ENCODE peak calls at places on chromosomes 2 and 18, in nine cellular contexts. E, L, O, G, R, V, I, W and H are unnamed samples. For H3K4me1, the result is how much of the 10 kb centered on the place peaks cover.

GRCh38 chr18:37422116-37422515 is 143.5 kb downstream of the CELF4 start:
- DNase-seq in I (no peak), E (no peak), G (no peak), V (no peak), O (no peak), R (no peak), W (no peak), L (no peak), H (no peak)

GRCh38 chr18:8283901-8284585 is 325.2 kb upstream of the RAB12 start:
- DNase-seq in G (no peak), E (peak), O (no peak), L (peak), W (peak), V (no peak), I (no peak), R (no peak), H (no peak)

GRCh38 chr2:160432633-160433032 is 61.0 kb downstream of the RBMS1 start:
- DNase-seq in W (peak), R (no peak), E (peak), L (no peak), O (peak), G (peak), I (no peak), V (no peak), H (no peak)

GRCh38 chr2:235146871-235147565 is 195.2 kb downstream of the SH3BP4 start:
- DNase-seq in E (no peak), W (no peak), I (no peak), O (no peak), R (no peak), G (no peak), L (no peak), V (no peak), H (no peak)

GRCh38 chr2:73892631-73893329 is at the start of gene ACTG2:
- DNase-seq in I (peak), R (no peak), G (no peak), V (no peak), W (peak), O (no peak), E (peak), L (no peak), H (no peak)

GRCh38 chr2:8254791-8255447 is 426.9 kb upstream of the ID2 start:
- DNase-seq in L (no peak), G (no peak), I (no peak), O (no peak), W (no peak), E (no peak), V (no peak), R (no peak), H (no peak)

GRCh38 chr2:197857708-197858107 is 53.3 kb downstream of the PLCL1 start:
- DNase-seq in E (no peak), I (no peak), O (no peak), L (no peak), G (no peak), V (no peak), W (no peak), R (no peak), H (no peak)

GRCh38 chr2:172102858-172103359 is at the start of gene DLX2:
- DNase-seq in E (peak), O (peak), R (peak), I (peak), L (peak), G (peak), V (peak), W (peak), H (peak)

GRCh38 chr2:133424876-133425275 is 143.4 kb downstream of the NCKAP5 start:
- DNase-seq in G (no peak), I (no peak), L (no peak), W (no peak), R (no peak), O (no peak), E (peak), V (no peak), H (no peak)

GRCh38 chr2:202066850-202067249 is 6.2 kb upstream of the KIAA2012 start:
- DNase-seq in W (no peak), L (no peak), O (no peak), E (no peak), V (no peak), R (no peak), I (no peak), G (no peak), H (no peak)

GRCh38 chr2:8662239-8662879 is 19.5 kb upstream of the ID2 start:
- DNase-seq in L (peak), O (no peak), V (no peak), W (peak), E (peak), R (no peak), I (no peak), G (peak), H (no peak)

GRCh38 chr18:7237670-7238272 is 6.9 kb downstream of the LRRC30 start:
- DNase-seq in L (no peak), E (no peak), I (no peak), V (no peak), O (no peak), G (no peak), R (no peak), W (no peak), H (no peak)

GRCh38 chr2:186771395-186771794 is 77.5 kb downstream of the FAM171B start:
- DNase-seq in R (no peak), I (no peak), V (no peak), O (peak), W (peak), G (no peak), L (no peak), E (peak), H (no peak)

GRCh38 chr2:188675391-188676011 is 298.7 kb upstream of the COL3A1 start:
- DNase-seq in R (no peak), O (no peak), I (no peak), G (no peak), V (no peak), L (no peak), E (peak), W (peak), H (no peak)

GRCh38 chr18:75208836-75209128 is 157 bp downstream of the PTGR3 start:
- DNase-seq in O (no peak), V (peak), I (no peak), G (no peak), W (no peak), R (no peak), L (no peak), E (no peak), H (peak)

GRCh38 chr2:158191076-158191566 is 89.4 kb downstream of the UPP2 start:
- DNase-seq in G (peak), E (peak), L (peak), W (no peak), O (peak), I (no peak), V (no peak), R (no peak), H (no peak)

GRCh38 chr2:189254268-189254883 is 74.8 kb upstream of the COL5A2 start:
- DNase-seq in O (peak), R (no peak), E (peak), I (peak), L (no peak), G (no peak), W (peak), V (no peak), H (peak)

GRCh38 chr2:240933966-240934700 is 28.0 kb downstream of the CROCC2 start:
- DNase-seq in E (no peak), I (peak), R (no peak), V (peak), O (no peak), G (no peak), W (no peak), L (no peak), H (peak)

GRCh38 chr2:210544191-210544590 is 12.2 kb upstream of the CPS1 start:
- DNase-seq in G (no peak), O (no peak), R (no peak), V (no peak), I (no peak), L (no peak), W (no peak), E (no peak), H (no peak)

GRCh38 chr2:217995741-217996141 is 7.1 kb downstream of the TNS1 start:
- DNase-seq in O (no peak), W (no peak), V (peak), E (no peak), R (no peak), G (no peak), L (no peak), I (peak), H (peak)

GRCh38 chr2:66501267-66501666 is 66.3 kb downstream of the MEIS1 start:
- DNase-seq in W (no peak), O (no peak), L (no peak), V (no peak), G (no peak), R (no peak), E (no peak), I (no peak), H (no peak)

GRCh38 chr2:66496680-66497420 is 61.9 kb downstream of the MEIS1 start:
- DNase-seq in W (no peak), I (no peak), V (no peak), G (no peak), O (no peak), R (no peak), L (no peak), E (no peak), H (no peak)

GRCh38 chr2:66497706-66498596 is 63.0 kb downstream of the MEIS1 start:
- DNase-seq in R (no peak), V (no peak), L (no peak), O (peak), E (no peak), G (no peak), I (no peak), W (no peak), H (no peak)

GRCh38 chr2:66495788-66496640 is 61.1 kb downstream of the MEIS1 start:
- DNase-seq in W (peak), L (peak), G (no peak), E (peak), V (no peak), R (peak), I (peak), O (peak), H (peak)

DNA sequence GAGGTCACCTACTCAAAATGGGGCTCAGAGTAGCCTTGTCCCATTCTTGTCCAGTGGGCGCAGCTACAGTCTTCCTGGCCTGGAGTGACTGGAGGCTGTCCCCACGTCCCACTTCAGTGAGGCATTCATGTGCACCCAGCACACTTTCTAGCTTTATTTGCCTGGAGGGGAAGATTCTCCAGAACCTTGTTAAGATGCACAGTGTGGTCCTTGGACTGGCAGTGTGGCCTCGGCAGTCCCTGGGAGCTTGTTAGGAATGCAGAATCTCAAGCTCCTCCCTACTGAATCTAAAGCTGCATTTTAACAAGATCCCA is 63.6 kb downstream of the MEIS1 start:
- DNase-seq in E (no peak), I (no peak), W (no peak), L (no peak), O (no peak), V (no peak), R (no peak), G (no peak), H (no peak)
- H3K4me1 ChIP-seq in E (under half), I (under half), W (under half), L (under half), O (under half), V (under half), R (under half), G (under half), H (under half)

GRCh38 chr2:143205106-143205764 is 76.0 kb downstream of the ARHGAP15 start:
- DNase-seq in E (peak), L (peak), W (peak), I (no peak), V (no peak), O (no peak), G (peak), R (no peak), H (no peak)
- TF ChIP-seq CTCF in E (peak), L (peak), W (peak), I (peak), V (peak), O (peak), G (no peak), R (peak), H (peak)

DNA sequence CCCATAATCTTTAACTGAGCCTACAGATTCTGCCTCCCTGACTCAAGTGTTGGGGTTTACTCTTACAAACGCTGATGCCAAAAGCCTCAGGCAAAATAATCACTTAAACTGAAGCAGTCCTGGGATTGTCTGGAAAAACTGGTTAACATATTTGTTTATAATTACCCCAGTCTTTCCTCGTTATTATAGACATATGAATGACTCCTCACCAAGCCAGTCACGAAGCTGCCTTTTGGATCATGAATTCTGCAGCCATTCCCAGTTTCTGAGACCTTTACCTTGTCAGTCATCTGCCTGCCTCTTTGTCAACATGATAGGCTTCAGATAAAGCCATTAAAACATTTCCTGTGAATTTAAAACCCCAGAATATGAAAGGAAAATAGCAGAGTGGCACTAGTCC is 46.4 kb downstream of the MREG start:
- DNase-seq in E (no peak), R (no peak), I (no peak), V (no peak), G (no peak), O (no peak), L (no peak), W (peak), H (no peak)
- H3K4me1 ChIP-seq in E (under half), R (under half), I (under half), V (under half), G (under half), O (under half), L (under half), W (under half), H (under half)

GRCh38 chr2:124755386-124755785 is 730.3 kb downstream of the CNTNAP5 start:
- DNase-seq in L (no peak), V (no peak), I (no peak), W (no peak), E (no peak), R (no peak), G (no peak), O (no peak), H (no peak)

DNA sequence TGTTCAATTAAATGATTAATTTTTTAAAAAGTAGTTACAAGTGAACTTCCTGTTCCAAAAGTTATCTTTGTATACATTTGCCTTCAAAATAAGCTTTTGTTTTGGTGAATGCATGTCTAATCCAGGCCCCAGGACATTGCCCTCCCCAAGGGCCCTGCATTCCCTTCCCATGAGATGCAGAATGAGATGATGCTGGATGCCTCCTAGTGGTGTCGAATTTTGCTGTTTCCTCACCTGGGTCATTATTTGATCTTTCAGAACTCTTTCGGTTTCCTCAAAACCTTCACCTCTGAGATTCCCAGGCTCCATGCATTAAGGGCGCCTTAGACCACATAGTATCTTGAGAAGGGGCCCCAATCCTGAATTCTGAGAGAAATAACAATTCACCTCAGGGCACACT is 728.8 kb downstream of the CNTNAP5 start:
- DNase-seq in W (no peak), V (no peak), R (no peak), I (no peak), L (peak), G (no peak), E (no peak), O (no peak), H (no peak)
- TF ChIP-seq CTCF in W (no peak), V (no peak), R (no peak), I (no peak), L (peak), G (no peak), E (no peak), O (peak), H (no peak)

GRCh38 chr2:207333599-207334308 is 168.0 kb upstream of the KLF7 start:
- DNase-seq in E (peak), G (no peak), W (no peak), I (no peak), R (no peak), L (no peak), O (no peak), V (no peak), H (no peak)
- H3K4me1 ChIP-seq in E (under half), G (under half), W (half or more), I (under half), R (under half), L (under half), O (under half), V (under half), H (half or more)

GRCh38 chr18:78528437-78529228 is 451.0 kb upstream of the SALL3 start:
- DNase-seq in R (no peak), G (no peak), I (no peak), E (no peak), W (no peak), O (peak), V (no peak), L (no peak), H (no peak)

GRCh38 chr18:78525364-78526111 is 454.1 kb upstream of the SALL3 start:
- DNase-seq in O (no peak), V (no peak), W (no peak), G (no peak), I (no peak), R (no peak), L (no peak), E (peak), H (no peak)

GRCh38 chr18:78527984-78528383 is 451.6 kb upstream of the SALL3 start:
- DNase-seq in E (no peak), G (no peak), O (no peak), W (no peak), V (no peak), L (no peak), I (no peak), R (no peak), H (no peak)

GRCh38 chr18:78526923-78527775 is 452.5 kb upstream of the SALL3 start:
- DNase-seq in L (no peak), I (no peak), O (peak), V (no peak), R (no peak), E (no peak), G (no peak), W (no peak), H (no peak)

DNA sequence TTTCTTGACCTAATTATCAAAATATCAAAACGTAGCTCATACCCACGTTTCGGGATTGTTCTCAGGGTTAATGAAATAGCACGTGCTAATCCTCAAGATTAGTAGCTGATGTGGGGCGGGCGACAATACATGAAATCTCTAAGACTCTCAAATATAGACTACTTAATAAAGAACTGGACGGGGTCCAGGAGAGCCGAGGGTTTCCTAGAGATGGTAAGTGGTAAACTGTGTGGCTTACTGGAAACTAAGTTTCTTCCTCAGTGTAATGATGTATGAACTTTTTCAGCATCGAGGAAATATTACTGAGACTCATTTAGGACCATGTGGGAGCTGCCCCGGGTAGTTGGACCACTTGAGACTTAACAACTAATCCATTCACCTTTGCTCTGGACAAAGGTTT is 453.3 kb upstream of the SALL3 start:
- DNase-seq in I (no peak), G (no peak), R (no peak), W (no peak), L (no peak), O (no peak), E (no peak), V (no peak), H (no peak)
- TF ChIP-seq CTCF in I (no peak), G (no peak), R (no peak), W (no peak), L (no peak), O (no peak), E (no peak), V (no peak), H (no peak)

GRCh38 chr2:21356076-21356856 is 232.5 kb downstream of the TDRD15 start:
- DNase-seq in R (no peak), G (no peak), W (no peak), V (no peak), I (no peak), E (no peak), O (no peak), L (no peak), H (no peak)

GRCh38 chr2:21354113-21354679 is 230.4 kb downstream of the TDRD15 start:
- DNase-seq in E (no peak), I (no peak), W (no peak), L (peak), V (no peak), R (no peak), G (no peak), O (no peak), H (no peak)

GRCh38 chr2:21358971-21359370 is 235.2 kb downstream of the TDRD15 start:
- DNase-seq in I (no peak), R (no peak), V (no peak), E (no peak), W (no peak), G (no peak), L (no peak), O (no peak), H (no peak)

GRCh38 chr2:21361406-21361805 is 237.6 kb downstream of the TDRD15 start:
- DNase-seq in W (no peak), E (no peak), O (no peak), V (no peak), L (no peak), G (no peak), I (no peak), R (no peak), H (no peak)

DNA sequence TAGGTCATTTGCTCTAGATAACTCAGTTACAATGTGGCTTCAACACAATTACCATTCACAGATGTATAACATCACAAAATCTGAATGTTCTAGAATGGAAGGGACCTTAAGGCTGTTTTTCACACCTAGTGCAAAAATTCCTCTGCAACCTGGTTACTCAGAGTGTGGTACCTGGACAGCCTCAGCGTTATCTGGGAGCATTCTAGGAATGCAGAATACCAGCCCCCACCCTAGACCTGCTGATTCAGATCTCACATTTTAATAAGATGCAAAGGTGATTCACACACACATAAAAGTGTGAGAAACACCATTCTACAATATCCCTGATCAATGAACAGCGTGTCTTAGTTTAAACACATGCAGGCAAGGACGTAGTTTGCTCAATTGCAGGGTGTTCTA is 233.1 kb downstream of the TDRD15 start:
- DNase-seq in R (no peak), I (no peak), V (no peak), L (no peak), O (no peak), W (no peak), G (no peak), E (no peak), H (no peak)
- H3K4me1 ChIP-seq in R (under half), I (under half), V (under half), L (under half), O (under half), W (under half), G (under half), E (under half), H (under half)

DNA sequence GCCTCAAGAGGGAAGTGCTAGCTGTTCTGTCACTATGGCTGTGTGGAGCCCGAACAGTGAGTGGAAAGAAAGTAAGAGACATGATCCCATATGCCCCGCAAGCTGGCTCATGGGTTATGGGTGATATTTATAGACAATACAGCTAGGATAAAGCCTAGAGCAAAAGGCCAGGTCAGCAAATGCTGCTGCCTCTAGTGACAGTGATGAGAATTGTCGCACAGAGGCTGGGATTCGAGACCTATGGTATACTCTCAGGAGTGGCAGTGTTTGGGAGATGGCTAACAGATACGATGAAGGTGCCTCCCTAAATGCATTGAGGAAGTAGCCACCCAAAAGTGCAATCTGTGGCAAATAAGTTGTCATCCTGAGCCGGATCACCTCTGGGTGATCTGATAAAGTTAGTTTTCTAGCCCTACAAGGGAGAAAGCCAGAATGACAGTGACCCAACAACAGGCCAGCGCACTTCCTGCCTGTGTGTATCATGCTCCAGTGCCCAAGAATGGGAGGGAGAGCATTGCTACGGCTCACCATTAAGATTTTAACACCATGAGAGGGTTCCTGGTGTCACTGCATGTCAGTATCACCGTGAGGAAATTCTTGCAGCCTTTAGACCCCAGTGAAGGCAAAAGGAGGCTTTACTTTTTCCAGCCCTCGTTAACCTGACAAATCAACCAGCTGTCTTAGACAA is 92.3 kb upstream of the TGFA start:
- DNase-seq in W (peak), E (no peak), R (no peak), G (no peak), O (peak), I (no peak), L (peak), V (no peak), H (no peak)
- TF ChIP-seq CTCF in W (peak), E (no peak), R (no peak), G (peak), O (peak), I (no peak), L (peak), V (no peak), H (peak)